ENCODE peak calls at places on chromosomes 6 and 20, in eight cellular contexts. T is A549, W is endodermal cell, K is body of pancreas, E is transverse colon, G is fibroblast of lung, A is tibial nerve, Y is iPS DF 6.9. J is an unnamed sample.

GRCh38 chr6:31585531-31585930 is 546 bp upstream of the LST1 start:
- DNase-seq in T (peak; percentile 36), G (no peak), A (no peak), K (no peak), Y (no peak), E (no peak), W (peak; percentile 77), J (no peak)

GRCh38 chr6:48535569-48535968 is 424.6 kb upstream of the PTCHD4 start:
- DNase-seq in E (no peak), G (peak; percentile 93), K (no peak), W (no peak), A (no peak), T (no peak), Y (peak; percentile 4), J (peak; percentile 4)

GRCh38 chr6:111481836-111482235 is 1.2 kb downstream of the REV3L start:
- DNase-seq in W (no peak), Y (no peak), G (no peak), T (peak; percentile 26), E (no peak), A (no peak), K (no peak), J (peak; percentile 11)

GRCh38 chr6:52712136-52712535 is 41.2 kb downstream of the TMEM14A start:
- DNase-seq in E (no peak), A (no peak), G (no peak), Y (no peak), K (no peak), W (no peak), T (no peak), J (peak; percentile 11)

GRCh38 chr6:47651505-47651944 is 46.9 kb upstream of the ADGRF4 start:
- DNase-seq in W (no peak), T (no peak), K (no peak), Y (no peak), A (no peak), E (no peak), G (peak; percentile 83), J (peak; percentile 74)

GRCh38 chr6:127951172-127951995 is 50.5 kb upstream of the THEMIS start:
- DNase-seq in G (no peak), K (no peak), W (no peak), T (no peak), E (no peak), A (no peak), Y (no peak), J (no peak)

GRCh38 chr6:169251822-169252804 is 1.5 kb downstream of the THBS2 start:
- DNase-seq in G (no peak), A (no peak), T (no peak), K (no peak), E (no peak), Y (no peak), W (peak; percentile 75), J (no peak)

GRCh38 chr20:53582574-53583351 is 10.9 kb downstream of the ZNF217 start:
- DNase-seq in E (no peak), T (peak; percentile 71), K (no peak), Y (no peak), W (peak; percentile 13), G (peak; percentile 92), A (no peak), J (peak; percentile 95)

GRCh38 chr6:11616200-11616611 is 78.7 kb downstream of the TMEM170B start:
- DNase-seq in A (no peak), G (peak; percentile 97), E (no peak), W (no peak), K (no peak), T (no peak), Y (no peak), J (peak; percentile 98)

GRCh38 chr6:140300331-140300730 is 925.9 kb upstream of the CITED2 start:
- DNase-seq in W (no peak), K (no peak), G (no peak), E (no peak), T (no peak), A (no peak), Y (no peak), J (no peak)

GRCh38 chr6:3449750-3450305 is 7.0 kb downstream of the SLC22A23 start:
- DNase-seq in W (no peak), A (no peak), Y (no peak), T (no peak), E (no peak), G (no peak), K (no peak), J (no peak)

GRCh38 chr20:10621159-10621558 is 52.6 kb downstream of the JAG1 start:
- DNase-seq in T (no peak), K (no peak), W (no peak), G (no peak), Y (no peak), A (no peak), E (no peak), J (no peak)

GRCh38 chr20:10619427-10619826 is 54.4 kb downstream of the JAG1 start:
- DNase-seq in W (no peak), T (peak; percentile 65), A (no peak), Y (no peak), G (peak; percentile 95), E (no peak), K (no peak), J (peak; percentile 92)

GRCh38 chr20:10625641-10626040 is 48.2 kb downstream of the JAG1 start:
- DNase-seq in W (no peak), Y (no peak), T (no peak), A (no peak), K (no peak), G (no peak), E (no peak), J (no peak)

GRCh38 chr20:10626896-10627295 is 46.9 kb downstream of the JAG1 start:
- DNase-seq in T (no peak), A (peak; percentile 65), K (no peak), G (no peak), W (no peak), Y (no peak), E (no peak), J (no peak)

GRCh38 chr20:10622657-10623418 is 51.0 kb downstream of the JAG1 start:
- DNase-seq in G (peak; percentile 91), K (no peak), A (peak; percentile 63), W (no peak), E (no peak), T (no peak), Y (no peak), J (peak; percentile 72)
- H3K4me1 ChIP-seq in G (peaks cover 12% of the 10 kb centered on the region), K (peaks cover 7% of the 10 kb centered on the region), A (no peaks in the 10 kb centered on the region), W (peaks cover 11% of the 10 kb centered on the region), E (peaks cover 8% of the 10 kb centered on the region), T (peaks cover 15% of the 10 kb centered on the region), Y (peaks cover 6% of the 10 kb centered on the region), J (peaks cover 11% of the 10 kb centered on the region)

DNA sequence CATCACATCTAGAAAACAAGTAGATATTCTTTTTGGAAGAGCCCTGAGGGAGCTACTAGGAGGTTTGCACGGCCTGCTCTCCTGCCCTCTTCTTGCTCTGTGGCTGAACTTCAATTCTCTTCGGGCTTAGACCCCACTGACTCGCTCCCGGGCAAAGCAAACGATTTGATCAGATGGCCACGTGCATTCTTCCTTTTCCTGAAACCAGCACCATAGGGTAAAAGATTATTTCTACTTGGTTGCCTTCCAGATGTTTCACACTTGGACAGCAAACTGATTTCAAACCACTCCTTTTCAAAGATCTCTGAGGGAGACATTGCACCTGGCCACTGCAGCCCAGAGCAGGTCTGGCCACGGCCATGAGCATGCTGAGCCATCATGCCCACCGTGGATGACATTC is at the start of gene SLC22A1:
- DNase-seq in K (no peak), A (no peak), W (peak; percentile 26), G (no peak), E (no peak), T (no peak), Y (no peak), J (no peak)
- H3K4me1 ChIP-seq in K (peaks cover 11% of the 10 kb centered on the region), A (no peaks in the 10 kb centered on the region), W (no peaks in the 10 kb centered on the region), G (no peaks in the 10 kb centered on the region), E (no peaks in the 10 kb centered on the region), T (no peaks in the 10 kb centered on the region), Y (no peaks in the 10 kb centered on the region), J (no peaks in the 10 kb centered on the region)

GRCh38 chr6:139257821-139258398 is 33.9 kb downstream of the TXLNB start:
- DNase-seq in T (no peak), G (no peak), E (no peak), A (no peak), W (peak; percentile 68), Y (no peak), K (no peak), J (no peak)

GRCh38 chr6:139257291-139257690 is 34.5 kb downstream of the TXLNB start:
- DNase-seq in Y (no peak), K (no peak), A (no peak), T (no peak), G (no peak), W (no peak), E (no peak), J (no peak)

GRCh38 chr6:139254196-139254595 is 37.6 kb downstream of the TXLNB start:
- DNase-seq in E (no peak), A (no peak), Y (no peak), K (no peak), W (no peak), G (no peak), T (no peak), J (peak; percentile 37)

GRCh38 chr6:139253656-139254055 is 38.1 kb downstream of the TXLNB start:
- DNase-seq in G (peak; percentile 31), Y (no peak), T (no peak), W (no peak), K (no peak), A (no peak), E (no peak), J (no peak)

DNA sequence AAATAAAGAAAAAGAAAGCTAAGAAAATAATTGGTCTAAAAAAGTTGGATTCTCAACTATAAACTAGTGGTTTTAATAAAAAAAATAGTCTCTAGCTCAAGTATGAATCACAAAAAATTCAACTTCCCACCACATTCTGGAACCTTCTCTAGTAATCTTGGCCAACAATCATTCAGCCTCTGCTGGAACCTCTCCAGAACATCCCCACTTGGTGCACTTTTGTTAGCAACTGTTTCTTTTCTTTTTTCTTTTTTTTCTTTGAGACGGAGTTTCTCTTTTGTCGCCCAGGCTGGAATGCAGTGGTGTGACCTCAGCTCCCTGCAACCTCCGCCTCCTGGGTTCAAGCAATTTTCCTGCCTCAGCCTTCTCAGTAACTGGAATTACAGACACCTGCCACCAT is 35.7 kb downstream of the TXLNB start:
- DNase-seq in G (peak; percentile 92), E (no peak), T (no peak), Y (no peak), A (peak; percentile 31), W (no peak), K (no peak), J (peak; percentile 83)
- H3K4me1 ChIP-seq in G (no peaks in the 10 kb centered on the region), E (peaks cover under 1% of the 10 kb centered on the region), T (no peaks in the 10 kb centered on the region), Y (no peaks in the 10 kb centered on the region), A (no peaks in the 10 kb centered on the region), W (no peaks in the 10 kb centered on the region), K (no peaks in the 10 kb centered on the region), J (peaks cover 7% of the 10 kb centered on the region)

GRCh38 chr6:45611502-45611901 is 233.8 kb upstream of the SUPT3H start:
- DNase-seq in Y (no peak), G (no peak), A (no peak), T (no peak), E (no peak), K (no peak), W (no peak), J (no peak)

GRCh38 chr6:45609141-45609638 is 231.5 kb upstream of the SUPT3H start:
- DNase-seq in E (no peak), Y (no peak), G (peak; percentile 96), W (no peak), A (peak; percentile 55), T (no peak), K (no peak), J (peak; percentile 96)

GRCh38 chr6:45610832-45611231 is 233.1 kb upstream of the SUPT3H start:
- DNase-seq in G (no peak), Y (no peak), T (no peak), K (no peak), E (no peak), A (no peak), W (no peak), J (no peak)

GRCh38 chr6:45608252-45608911 is 230.6 kb upstream of the SUPT3H start:
- DNase-seq in W (no peak), K (no peak), Y (no peak), T (no peak), A (no peak), E (no peak), G (peak; percentile 76), J (peak; percentile 15)

GRCh38 chr6:45610374-45610773 is 232.6 kb upstream of the SUPT3H start:
- DNase-seq in A (no peak), E (no peak), G (no peak), T (no peak), Y (no peak), K (no peak), W (no peak), J (no peak)
- H3K4me1 ChIP-seq in A (peaks cover 5% of the 10 kb centered on the region), E (peaks cover 15% of the 10 kb centered on the region), G (peaks cover 8% of the 10 kb centered on the region), T (peaks cover 4% of the 10 kb centered on the region), Y (peaks cover 2% of the 10 kb centered on the region), K (no peaks in the 10 kb centered on the region), W (no peaks in the 10 kb centered on the region), J (peaks cover 5% of the 10 kb centered on the region)